ENCODE peak calls at places on chromosomes 2 and 18, in seven cellular contexts. V is colonic mucosa, F is GM10248, D is body of pancreas, P is IMR-90, R is A549, C is GM20000. W is an unnamed sample.

GRCh38 chr2:72694715-72695496 is 130.9 kb downstream of the EXOC6B start:
- DNase-seq in F (no peak), R (peak; percentile 50), V (peak; percentile 63), C (no peak), D (peak; percentile 40), P (peak; percentile 67), W (no peak)

GRCh38 chr2:46106690-46107089 is 190.5 kb upstream of the EPAS1 start:
- DNase-seq in P (no peak), C (no peak), D (no peak), R (no peak), F (no peak), V (no peak), W (no peak)

GRCh38 chr2:26585966-26586365 is 55.2 kb downstream of the CIB4 start:
- DNase-seq in C (no peak), R (no peak), F (no peak), P (no peak), D (no peak), V (no peak), W (no peak)

GRCh38 chr2:54708584-54709340 is 14.7 kb upstream of the EML6 start:
- DNase-seq in C (no peak), D (peak; percentile 74), P (no peak), F (no peak), R (no peak), V (peak; percentile 68), W (no peak)

GRCh38 chr2:116706381-116706780 is 1108.1 kb upstream of the DDX18 start:
- DNase-seq in V (no peak), D (no peak), C (no peak), R (no peak), P (no peak), F (no peak), W (no peak)

GRCh38 chr18:42024131-42024530 is 69.1 kb downstream of the PIK3C3 start:
- DNase-seq in V (no peak), P (no peak), D (no peak), C (peak; percentile 7), F (no peak), R (no peak), W (peak; percentile 8)

GRCh38 chr18:69172046-69172445 is 228.6 kb upstream of the DOK6 start:
- DNase-seq in V (no peak), P (peak; percentile 10), F (no peak), D (no peak), C (no peak), R (no peak), W (no peak)

GRCh38 chr2:241903121-241904010 is 33.8 kb downstream of the RTP5 start:
- DNase-seq in P (no peak), R (no peak), C (no peak), D (no peak), F (no peak), V (no peak), W (no peak)

GRCh38 chr2:109185338-109185737 is 56.3 kb downstream of the SH3RF3 start:
- DNase-seq in D (peak; percentile 37), V (no peak), P (peak; percentile 95), R (peak; percentile 27), C (no peak), F (no peak), W (no peak)

GRCh38 chr2:56008661-56009411 is 85.3 kb upstream of the EFEMP1 start:
- DNase-seq in V (peak; percentile 36), C (no peak), F (no peak), D (peak; percentile 29), R (peak; percentile 48), P (peak; percentile 89), W (no peak)

GRCh38 chr2:72207334-72207733 is 59.7 kb upstream of the CYP26B1 start:
- DNase-seq in C (no peak), P (no peak), F (no peak), D (no peak), R (no peak), V (no peak), W (no peak)

GRCh38 chr2:33210626-33211025 is 263.9 kb downstream of the LTBP1 start:
- DNase-seq in C (no peak), P (peak; percentile 99), D (no peak), F (no peak), V (no peak), R (peak; percentile 71), W (no peak)

GRCh38 chr2:86301711-86302202 is 35.7 kb downstream of the REEP1 start:
- DNase-seq in C (no peak), R (no peak), V (no peak), F (no peak), P (no peak), D (no peak), W (no peak)

GRCh38 chr2:55168221-55169154 is 63.6 kb downstream of the CLHC1 start:
- DNase-seq in V (peak; percentile 68), C (peak; percentile 40), F (peak; percentile 42), D (peak; percentile 65), P (peak; percentile 85), R (peak; percentile 77), W (peak; percentile 43)

GRCh38 chr2:152743004-152743403 is 24.6 kb downstream of the ARL6IP6 start:
- DNase-seq in C (peak; percentile 10), D (no peak), P (no peak), V (no peak), R (peak; percentile 34), F (peak; percentile 16), W (peak; percentile 9)

GRCh38 chr18:37276111-37276510 is 289.5 kb downstream of the CELF4 start:
- DNase-seq in V (no peak), C (no peak), P (no peak), R (no peak), F (no peak), D (no peak), W (no peak)

GRCh38 chr18:76348267-76349066 is 146.6 kb downstream of the ZNF516 start:
- DNase-seq in F (no peak), P (no peak), R (no peak), C (no peak), V (no peak), D (peak; percentile 45), W (no peak)

GRCh38 chr2:96950391-96951124 is 35.8 kb downstream of the FAM178B start:
- DNase-seq in C (no peak), P (no peak), R (no peak), D (no peak), F (no peak), V (no peak), W (no peak)

GRCh38 chr2:236177967-236178909 is 10.1 kb upstream of the GBX2 start:
- DNase-seq in R (peak; percentile 87), V (peak; percentile 79), D (peak; percentile 41), C (peak; percentile 78), F (peak; percentile 67), P (peak; percentile 30), W (peak; percentile 80)

GRCh38 chr2:121239969-121240368 is 45.0 kb downstream of the TFCP2L1 start:
- DNase-seq in F (no peak), D (no peak), C (no peak), P (no peak), R (no peak), V (no peak), W (no peak)

GRCh38 chr2:121239471-121239870 is 45.5 kb downstream of the TFCP2L1 start:
- DNase-seq in F (no peak), C (no peak), V (no peak), R (no peak), P (no peak), D (no peak), W (no peak)

GRCh38 chr2:121241466-121241865 is 43.5 kb downstream of the TFCP2L1 start:
- DNase-seq in C (no peak), V (no peak), R (no peak), F (no peak), D (no peak), P (no peak), W (no peak)

GRCh38 chr2:121238828-121239227 is 46.2 kb downstream of the TFCP2L1 start:
- DNase-seq in P (no peak), D (no peak), R (no peak), V (no peak), C (no peak), F (no peak), W (no peak)

GRCh38 chr2:121240436-121240835 is 44.6 kb downstream of the TFCP2L1 start:
- DNase-seq in V (no peak), R (no peak), P (no peak), D (no peak), C (no peak), F (no peak), W (no peak)
- TF ChIP-seq CTCF in V (no peak), R (no peak), P (no peak), D (no peak), C (no peak), F (no peak), W (no peak)

DNA sequence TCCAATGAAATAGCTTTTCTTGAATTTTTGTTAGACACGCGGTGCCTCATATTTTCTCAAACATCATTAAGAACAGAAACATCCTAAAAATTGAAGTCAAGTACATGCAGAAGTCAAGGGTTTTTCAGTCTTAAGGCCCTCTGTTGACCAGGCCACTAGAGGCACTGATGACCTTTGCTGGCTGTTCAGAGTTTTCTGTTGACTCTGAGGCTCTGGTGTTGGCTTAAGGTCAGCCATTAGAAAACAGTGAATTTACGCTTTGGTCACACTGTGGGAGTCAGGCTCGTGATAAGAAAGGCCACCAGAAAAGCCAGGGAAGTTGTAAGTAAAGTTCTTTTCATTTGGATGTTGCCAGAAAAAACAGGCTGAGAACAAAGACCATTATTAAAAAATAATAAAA is 5.8 kb upstream of the UPP2 start:
- DNase-seq in C (no peak), R (peak; percentile 14), V (no peak), F (no peak), D (no peak), P (no peak), W (no peak)
- TF ChIP-seq CTCF in C (no peak), R (no peak), V (no peak), F (no peak), D (no peak), P (no peak), W (no peak)

GRCh38 chr2:1856481-1856880 is 112.2 kb upstream of the PXDN start:
- DNase-seq in F (no peak), R (no peak), P (no peak), V (no peak), C (no peak), D (no peak), W (no peak)

GRCh38 chr2:1856922-1857321 is 112.6 kb upstream of the PXDN start:
- DNase-seq in P (peak; percentile 28), F (no peak), D (no peak), C (no peak), R (peak; percentile 22), V (no peak), W (no peak)

GRCh38 chr2:1858733-1859132 is 114.4 kb upstream of the PXDN start:
- DNase-seq in R (no peak), C (no peak), F (no peak), P (no peak), D (no peak), V (no peak), W (no peak)

GRCh38 chr2:1855150-1855549 is 110.8 kb upstream of the PXDN start:
- DNase-seq in D (no peak), F (no peak), V (no peak), C (no peak), P (no peak), R (no peak), W (no peak)

GRCh38 chr2:1854747-1855146 is 110.4 kb upstream of the PXDN start:
- DNase-seq in D (no peak), R (peak; percentile 29), P (peak; percentile 11), F (no peak), V (no peak), C (peak; percentile 39), W (peak; percentile 53)
- TF ChIP-seq CTCF in D (peak; percentile 23), R (peak; percentile 39), P (peak; percentile 43), F (peak; percentile 14), V (no peak), C (no peak), W (peak; percentile 18)

DNA sequence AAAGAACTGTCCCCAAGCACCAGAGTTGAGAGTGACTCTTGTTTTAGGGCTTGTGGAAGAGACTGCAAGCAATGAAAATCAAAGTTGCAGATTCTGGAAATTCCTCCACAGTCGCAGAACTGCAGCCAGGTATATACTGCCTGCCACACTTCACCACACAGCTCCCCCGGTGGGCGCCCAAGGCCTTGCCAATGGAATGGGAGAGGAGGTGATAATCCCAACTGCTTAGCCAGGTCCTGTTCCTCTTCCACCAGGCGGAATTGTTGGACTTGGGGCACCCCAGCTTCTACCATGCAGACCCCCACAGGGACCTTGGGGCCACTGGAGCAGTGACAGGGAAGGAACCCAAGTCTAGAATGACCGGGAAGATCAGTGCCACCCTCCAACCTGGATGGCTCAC is 4.8 kb upstream of the PDIA6 start:
- DNase-seq in V (no peak), C (no peak), D (no peak), P (no peak), F (no peak), R (no peak), W (no peak)
- TF ChIP-seq CTCF in V (no peak), C (no peak), D (no peak), P (peak; percentile 38), F (peak; percentile 18), R (peak; percentile 15), W (no peak)